ENCODE peak calls at places on chromosomes 13 and 19, in ten cellular contexts. Z is amygdala; B is head of caudate nucleus; N is caudate nucleus; X is activated CD8-positive, alpha-beta memory T cell treated with anti-CD3 and anti-CD28 coated beads, Interleukin-2, amount 50 U/mL, for 4 hours; F is psoas muscle; A is sciatic nerve; C is mesendoderm; W is astrocyte of the cerebellum; L is GM18507. J is an unnamed sample.

GRCh38 chr13:50682966-50683365 is 160.5 kb downstream of the DLEU7 start:
- DNase-seq in Z (no peak), B (no peak), N (no peak), X (no peak), F (no peak), A (no peak), C (no peak), W (no peak), L (no peak), J (no peak)

GRCh38 chr19:24059572-24060295 is 27.3 kb upstream of the ZNF254 start:
- DNase-seq in Z (no peak), B (no peak), N (no peak), X (no peak), F (no peak), A (no peak), C (no peak), W (no peak), L (no peak), J (no peak)

GRCh38 chr13:98813993-98814392 is 61.5 kb upstream of the SLC15A1 start:
- DNase-seq in Z (no peak), B (no peak), N (no peak), X (no peak), F (no peak), A (no peak), C (no peak), W (no peak), L (no peak), J (no peak)

GRCh38 chr13:41418027-41418426 is 39.3 kb upstream of the RGCC start:
- DNase-seq in Z (no peak), B (no peak), N (no peak), X (no peak), F (no peak), A (no peak), C (no peak), W (peak), L (no peak), J (no peak)

GRCh38 chr19:47693489-47693888 is 19.7 kb upstream of the EHD2 start:
- DNase-seq in Z (no peak), B (no peak), N (no peak), X (no peak), F (no peak), A (no peak), C (no peak), W (no peak), L (no peak), J (no peak)

GRCh38 chr13:33487575-33488243 is 202.2 kb upstream of the STARD13 start:
- DNase-seq in Z (no peak), B (peak), N (no peak), X (no peak), F (no peak), A (no peak), C (peak), W (no peak), L (no peak), J (no peak)

GRCh38 chr13:45258339-45258685 is 57.5 kb upstream of the KCTD4 start:
- DNase-seq in Z (no peak), B (no peak), N (no peak), X (no peak), F (no peak), A (no peak), C (peak), W (no peak), L (no peak), J (no peak)

GRCh38 chr13:111212517-111212873 is 97.4 kb downstream of the ARHGEF7 start:
- DNase-seq in Z (no peak), B (no peak), N (peak), X (no peak), F (no peak), A (no peak), C (no peak), W (no peak), L (no peak), J (no peak)

GRCh38 chr13:20431687-20432384 is 93.8 kb downstream of the CRYL1 start:
- DNase-seq in Z (no peak), B (no peak), N (no peak), X (no peak), F (no peak), A (no peak), C (no peak), W (no peak), L (no peak), J (no peak)

GRCh38 chr13:75704194-75704941 is 68.2 kb downstream of the LMO7 start:
- DNase-seq in Z (no peak), B (no peak), N (no peak), X (no peak), F (no peak), A (no peak), C (no peak), W (peak), L (no peak), J (no peak)

GRCh38 chr19:7337380-7338194 is 11.2 kb upstream of the ARHGEF18 start:
- DNase-seq in Z (no peak), B (no peak), N (no peak), X (no peak), F (no peak), A (no peak), C (no peak), W (no peak), L (no peak), J (no peak)

GRCh38 chr19:39080431-39080830 is 3.7 kb upstream of the ACP7 start:
- DNase-seq in Z (no peak), B (peak), N (peak), X (no peak), F (no peak), A (no peak), C (no peak), W (no peak), L (no peak), J (no peak)

GRCh38 chr19:17341845-17342244 is 4.5 kb downstream of the GTPBP3 start:
- DNase-seq in Z (no peak), B (no peak), N (no peak), X (no peak), F (no peak), A (no peak), C (no peak), W (no peak), L (no peak), J (no peak)

GRCh38 chr13:42720116-42720857 is 61.1 kb upstream of the FAM216B start:
- DNase-seq in Z (no peak), B (peak), N (no peak), X (no peak), F (no peak), A (no peak), C (peak), W (peak), L (no peak), J (no peak)

GRCh38 chr13:75255653-75256052 is 226.3 kb downstream of the TBC1D4 start:
- DNase-seq in Z (no peak), B (no peak), N (no peak), X (no peak), F (no peak), A (no peak), C (no peak), W (no peak), L (no peak), J (no peak)

GRCh38 chr13:79901336-79901735 is 420.4 kb downstream of the NDFIP2 start:
- DNase-seq in Z (no peak), B (peak), N (no peak), X (no peak), F (no peak), A (no peak), C (peak), W (no peak), L (no peak), J (no peak)

GRCh38 chr19:19417618-19418270 is 12.3 kb downstream of the GATAD2A start:
- DNase-seq in Z (no peak), B (no peak), N (no peak), X (no peak), F (no peak), A (no peak), C (no peak), W (no peak), L (no peak), J (no peak)

GRCh38 chr19:47239610-47240296 is 8.8 kb upstream of the BBC3 start:
- DNase-seq in Z (peak), B (peak), N (peak), X (peak), F (peak), A (no peak), C (no peak), W (no peak), L (no peak), J (peak)

GRCh38 chr13:33058816-33059215 is 42.6 kb downstream of the KL start:
- DNase-seq in Z (no peak), B (no peak), N (no peak), X (no peak), F (no peak), A (no peak), C (no peak), W (no peak), L (no peak), J (no peak)

GRCh38 chr19:8641908-8642547 is 11.6 kb downstream of the NFILZ start:
- DNase-seq in Z (no peak), B (no peak), N (no peak), X (no peak), F (no peak), A (no peak), C (peak), W (peak), L (no peak), J (no peak)

GRCh38 chr19:10747674-10748073 is 29.8 kb downstream of the DNM2 start:
- DNase-seq in Z (no peak), B (no peak), N (no peak), X (no peak), F (no peak), A (no peak), C (no peak), W (no peak), L (no peak), J (no peak)

GRCh38 chr19:13143135-13143534 is 7.0 kb downstream of the STX10 start:
- DNase-seq in Z (no peak), B (no peak), N (no peak), X (no peak), F (no peak), A (no peak), C (no peak), W (no peak), L (no peak), J (no peak)

GRCh38 chr19:14529254-14530004 is at the start of gene TECR:
- DNase-seq in Z (peak), B (peak), N (peak), X (peak), F (peak), A (peak), C (peak), W (peak), L (peak), J (peak)

GRCh38 chr13:75395056-75395455 is 86.9 kb downstream of the TBC1D4 start:
- DNase-seq in Z (no peak), B (no peak), N (no peak), X (no peak), F (no peak), A (no peak), C (no peak), W (no peak), L (no peak), J (no peak)

GRCh38 chr19:16026131-16026530 is 50.2 kb upstream of the TPM4 start:
- DNase-seq in Z (no peak), B (no peak), N (no peak), X (no peak), F (no peak), A (no peak), C (no peak), W (no peak), L (no peak), J (no peak)

GRCh38 chr19:2280633-2281264 is 1.2 kb downstream of the PEAK3 start:
- DNase-seq in Z (no peak), B (peak), N (no peak), X (no peak), F (no peak), A (no peak), C (no peak), W (no peak), L (no peak), J (no peak)

GRCh38 chr13:99659234-99659633 is 158.0 kb downstream of the TM9SF2 start:
- DNase-seq in Z (no peak), B (no peak), N (peak), X (no peak), F (no peak), A (no peak), C (peak), W (no peak), L (no peak), J (no peak)

GRCh38 chr19:27742041-27742440 is 1470.9 kb downstream of the UQCRFS1 start:
- DNase-seq in Z (no peak), B (no peak), N (no peak), X (no peak), F (no peak), A (peak), C (no peak), W (no peak), L (no peak), J (no peak)

GRCh38 chr19:41670755-41671154 is 17.3 kb downstream of the CEACAM7 start:
- DNase-seq in Z (no peak), B (no peak), N (no peak), X (no peak), F (no peak), A (no peak), C (no peak), W (no peak), L (no peak), J (no peak)

GRCh38 chr19:38206928-38207327 is 17.1 kb downstream of the DPF1 start:
- DNase-seq in Z (no peak), B (no peak), N (no peak), X (no peak), F (no peak), A (no peak), C (no peak), W (no peak), L (no peak), J (no peak)

GRCh38 chr19:55319786-55320185 is 5.4 kb downstream of the TMEM150B start:
- DNase-seq in Z (no peak), B (peak), N (peak), X (no peak), F (peak), A (no peak), C (peak), W (no peak), L (no peak), J (no peak)

GRCh38 chr13:61756031-61756430 is 340.4 kb upstream of the PCDH20 start:
- DNase-seq in Z (no peak), B (no peak), N (no peak), X (no peak), F (no peak), A (no peak), C (no peak), W (no peak), L (no peak), J (no peak)

J was measured in effector memory CD4-positive, alpha-beta T cell.